ENCODE peak calls at places on chromosome 7, in four cellular contexts. J is GM06990, B is AG10803, R is fibroblast of lung. Q is an unnamed sample.

GRCh38 chr7:73557397-73558257 is at the start of gene BCL7B:
- DNase-seq in J (peak; percentile 88), B (peak; percentile 50), R (peak; percentile 53), Q (peak; percentile 44)

GRCh38 chr7:155233703-155234492 is 63.8 kb upstream of the INSIG1 start:
- DNase-seq in J (no peak), B (peak; percentile 36), R (no peak), Q (no peak)

GRCh38 chr7:33373195-33373594 is 243.8 kb downstream of the BBS9 start:
- DNase-seq in J (no peak), B (no peak), R (no peak), Q (no peak)

GRCh38 chr7:125605241-125605640 is 675.6 kb upstream of the POT1 start:
- DNase-seq in J (no peak), B (no peak), R (no peak), Q (no peak)

GRCh38 chr7:15888090-15888489 is 201.6 kb upstream of the MEOX2 start:
- DNase-seq in J (no peak), B (no peak), R (no peak), Q (no peak)

GRCh38 chr7:66352071-66352470 is 146.9 kb downstream of the TPST1 start:
- DNase-seq in J (no peak), B (no peak), R (no peak), Q (no peak)

GRCh38 chr7:122626785-122627184 is 72.1 kb downstream of the RNF133 start:
- DNase-seq in J (no peak), B (no peak), R (no peak), Q (no peak)

GRCh38 chr7:47382200-47382599 is 199.7 kb downstream of the TNS3 start:
- DNase-seq in J (no peak), B (no peak), R (no peak), Q (no peak)

GRCh38 chr7:9945131-9945530 is 1028.5 kb upstream of the PHF14 start:
- DNase-seq in J (no peak), B (no peak), R (peak; percentile 46), Q (no peak)

GRCh38 chr7:124276005-124276606 is 243.2 kb upstream of the TMEM229A start:
- DNase-seq in J (no peak), B (no peak), R (peak; percentile 17), Q (no peak)

GRCh38 chr7:118573065-118573464 is 348.6 kb downstream of the ANKRD7 start:
- DNase-seq in J (no peak), B (no peak), R (peak; percentile 10), Q (no peak)

GRCh38 chr7:151275813-151276577 is 27.5 kb upstream of the SMARCD3 start:
- DNase-seq in J (no peak), B (no peak), R (no peak), Q (no peak)

GRCh38 chr7:21771906-21772610 is 173.6 kb downstream of the CDCA7L start:
- DNase-seq in J (no peak), B (no peak), R (peak; percentile 8), Q (no peak)

GRCh38 chr7:155130493-155130892 is 60.4 kb downstream of the HTR5A start:
- DNase-seq in J (no peak), B (no peak), R (no peak), Q (no peak)

GRCh38 chr7:132328047-132328620 is 248.1 kb downstream of the PLXNA4 start:
- DNase-seq in J (no peak), B (no peak), R (no peak), Q (no peak)

GRCh38 chr7:30926323-30926722 is 14.7 kb downstream of the AQP1 start:
- DNase-seq in J (no peak), B (no peak), R (no peak), Q (no peak)

GRCh38 chr7:118080947-118081346 is 103.0 kb upstream of the LSM8 start:
- DNase-seq in J (peak; percentile 6), B (peak; percentile 7), R (peak; percentile 68), Q (no peak)

GRCh38 chr7:6234384-6234783 is 38.0 kb downstream of the CYTH3 start:
- DNase-seq in J (peak; percentile 50), B (no peak), R (no peak), Q (no peak)

GRCh38 chr7:44964831-44965440 is 13.9 kb downstream of the MYO1G start:
- DNase-seq in J (no peak), B (no peak), R (no peak), Q (no peak)

GRCh38 chr7:140400381-140400780 is 2.1 kb upstream of the SLC37A3 start:
- DNase-seq in J (no peak), B (no peak), R (no peak), Q (no peak)

GRCh38 chr7:158355456-158356065 is 232.1 kb downstream of the PTPRN2 start:
- DNase-seq in J (no peak), B (no peak), R (no peak), Q (no peak)
- TF ChIP-seq CTCF in J (no peak), B (no peak), R (no peak), Q (no peak)

GRCh38 chr7:28041508-28042314 is 138.9 kb downstream of the JAZF1 start:
- DNase-seq in J (no peak), B (peak; percentile 99), R (peak; percentile 47), Q (no peak)

GRCh38 chr7:28044825-28045224 is 135.8 kb downstream of the JAZF1 start:
- DNase-seq in J (no peak), B (no peak), R (no peak), Q (no peak)

GRCh38 chr7:28045592-28045991 is 135.0 kb downstream of the JAZF1 start:
- DNase-seq in J (no peak), B (no peak), R (no peak), Q (no peak)

GRCh38 chr7:28046035-28046434 is 134.6 kb downstream of the JAZF1 start:
- DNase-seq in J (no peak), B (no peak), R (no peak), Q (no peak)

DNA sequence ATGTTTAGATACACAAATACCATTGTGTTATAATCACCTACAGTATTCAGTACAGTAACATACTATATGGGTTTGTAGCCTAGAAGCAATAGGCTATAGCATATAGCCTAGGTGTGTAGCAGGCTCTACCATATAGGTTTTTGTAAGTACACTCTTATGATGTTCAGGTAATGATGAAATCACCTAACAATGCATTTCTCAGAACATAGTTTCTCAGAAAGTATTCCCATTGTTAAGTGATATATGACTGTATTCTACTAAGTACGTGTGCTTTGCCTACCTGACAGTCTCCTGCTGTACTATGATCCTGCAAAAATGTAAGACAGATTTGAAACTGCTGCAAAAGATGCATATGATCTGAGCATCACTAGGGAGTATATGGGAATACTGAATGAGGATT is 137.9 kb downstream of the JAZF1 start:
- DNase-seq in J (no peak), B (no peak), R (no peak), Q (no peak)
- TF ChIP-seq CTCF in J (no peak), B (no peak), R (no peak), Q (no peak)

GRCh38 chr7:77295549-77295948 is 95.9 kb upstream of the FGL2 start:
- DNase-seq in J (no peak), B (no peak), R (no peak), Q (no peak)

GRCh38 chr7:77289387-77289786 is 89.8 kb upstream of the FGL2 start:
- DNase-seq in J (no peak), B (no peak), R (no peak), Q (no peak)

GRCh38 chr7:77288676-77289320 is 89.2 kb upstream of the FGL2 start:
- DNase-seq in J (no peak), B (no peak), R (no peak), Q (no peak)

GRCh38 chr7:77290425-77290824 is 90.8 kb upstream of the FGL2 start:
- DNase-seq in J (no peak), B (no peak), R (no peak), Q (no peak)

GRCh38 chr7:77293046-77293445 is 93.4 kb upstream of the FGL2 start:
- DNase-seq in J (no peak), B (no peak), R (no peak), Q (no peak)
- TF ChIP-seq CTCF in J (peak; percentile 46), B (no peak), R (no peak), Q (no peak)

GRCh38 chr7:117012284-117013174 is 59.2 kb downstream of the ST7 start:
- DNase-seq in J (peak; percentile 40), B (peak; percentile 39), R (peak; percentile 63), Q (no peak)
- TF ChIP-seq CTCF in J (peak; percentile 55), B (peak; percentile 60), R (peak; percentile 58), Q (peak; percentile 54)

DNA sequence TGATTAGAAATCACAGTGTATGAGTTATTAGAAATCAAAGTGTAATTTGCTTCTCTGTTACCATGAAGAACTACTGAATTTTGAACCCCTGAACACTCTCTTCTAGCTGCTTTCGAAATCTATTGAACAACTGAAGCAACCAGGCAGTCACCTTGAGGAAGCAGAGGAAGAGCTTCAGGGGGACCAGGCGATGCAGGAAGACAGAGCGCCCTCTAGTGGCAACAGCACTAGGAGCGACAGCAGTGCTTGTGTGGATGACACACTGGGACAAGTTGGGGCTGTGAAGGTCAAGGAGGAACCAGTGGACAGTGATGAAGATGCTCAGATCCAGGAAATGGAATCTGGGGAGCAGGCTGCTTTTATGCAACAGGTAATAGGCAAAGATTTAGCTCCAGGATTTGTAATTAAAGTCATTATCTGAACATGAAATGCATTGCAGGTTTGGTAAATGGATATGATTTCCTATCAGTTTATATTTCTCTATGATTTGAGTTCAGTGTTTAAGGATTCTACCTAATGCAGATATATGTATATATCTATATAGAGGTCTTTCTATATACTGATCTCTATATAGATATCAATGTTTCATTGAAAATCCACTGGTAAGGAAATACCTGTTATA is 170.7 kb downstream of the HDAC9 start:
- DNase-seq in J (peak; percentile 25), B (peak; percentile 74), R (peak; percentile 65), Q (peak; percentile 28)
- TF ChIP-seq CTCF in J (peak; percentile 99), B (peak; percentile 97), R (peak; percentile 91), Q (peak; percentile 76)

DNA sequence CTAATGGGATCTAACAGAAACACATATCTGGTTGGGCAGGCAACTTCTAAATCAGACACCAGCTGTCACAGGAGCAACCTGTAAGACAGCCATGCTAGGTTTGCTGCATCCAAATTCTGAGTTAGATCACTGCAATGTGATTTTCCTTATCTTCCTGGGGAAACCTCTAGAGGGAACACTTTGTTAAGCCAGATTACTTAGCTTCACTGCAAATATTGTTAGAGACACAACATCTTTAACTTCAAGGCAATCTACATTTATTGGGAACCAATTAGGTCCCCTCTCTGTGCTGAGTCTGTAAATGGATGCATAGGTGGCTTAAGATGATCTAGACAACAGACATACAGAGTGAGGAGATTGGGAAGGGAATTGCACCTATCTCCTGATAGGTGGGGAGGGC is 109.7 kb upstream of the ELMO1 start:
- DNase-seq in J (no peak), B (no peak), R (no peak), Q (no peak)
- TF ChIP-seq CTCF in J (no peak), B (no peak), R (no peak), Q (no peak)

GRCh38 chr7:80563561-80564327 is 51.9 kb upstream of the GNAT3 start:
- DNase-seq in J (no peak), B (no peak), R (no peak), Q (no peak)

GRCh38 chr7:80552304-80552703 is 40.4 kb upstream of the GNAT3 start:
- DNase-seq in J (no peak), B (peak; percentile 33), R (peak; percentile 57), Q (no peak)

GRCh38 chr7:80558116-80558515 is 46.3 kb upstream of the GNAT3 start:
- DNase-seq in J (no peak), B (no peak), R (no peak), Q (no peak)
- TF ChIP-seq CTCF in J (no peak), B (no peak), R (no peak), Q (no peak)

GRCh38 chr7:2024227-2024918 is 208.4 kb downstream of the MAD1L1 start:
- DNase-seq in J (no peak), B (no peak), R (no peak), Q (no peak)
- TF ChIP-seq CTCF in J (no peak), B (no peak), R (no peak), Q (no peak)

Q was measured in CD4-positive, alpha-beta T cell.